ENCODE peak calls at places on chromosomes 11 and 22, in five cellular contexts. C is psoas muscle; K is right cardiac atrium; E is stimulated activated CD4-positive, alpha-beta T cell treated with anti-CD3 and anti-CD28 coated beads, Interleukin-1b, Interleukin-23, amount 100 ng/mL, for 24 hours; B is T-helper 1 cell. U is an unnamed sample.
A peak's percentile ranks its signal among the peaks of the same experiment; 100 is the strongest.

GRCh38 chr11:132718711-132719641 is 813.3 kb downstream of the OPCML start:
- DNase-seq in C (no peak), K (peak; percentile 32), E (peak; percentile 23), B (peak; percentile 36), U (no peak)

GRCh38 chr22:25746012-25746373 is 4.0 kb downstream of the MYO18B start:
- DNase-seq in C (no peak), K (no peak), E (no peak), B (no peak), U (no peak)

GRCh38 chr11:47130541-47130940 is 46.1 kb downstream of the ARFGAP2 start:
- DNase-seq in C (no peak), K (no peak), E (no peak), B (no peak), U (no peak)

GRCh38 chr11:13008625-13009475 is at the start of gene RASSF10:
- DNase-seq in C (peak; percentile 41), K (peak; percentile 90), E (peak; percentile 22), B (no peak), U (peak; percentile 67)

GRCh38 chr11:121930004-121930965 is 185.7 kb downstream of the BLID start:
- DNase-seq in C (no peak), K (peak; percentile 46), E (no peak), B (no peak), U (no peak)

GRCh38 chr11:96642584-96642983 is 252.8 kb downstream of the JRKL start:
- DNase-seq in C (no peak), K (no peak), E (no peak), B (no peak), U (no peak)

GRCh38 chr11:199782-200181 is 6.9 kb downstream of the SCGB1C1 start:
- DNase-seq in C (no peak), K (peak; percentile 39), E (no peak), B (no peak), U (no peak)

GRCh38 chr11:72848846-72849466 is 34.7 kb downstream of the ATG16L2 start:
- DNase-seq in C (no peak), K (no peak), E (no peak), B (no peak), U (peak; percentile 35)

GRCh38 chr11:35791088-35791958 is 128.7 kb downstream of the TRIM44 start:
- DNase-seq in C (no peak), K (no peak), E (no peak), B (no peak), U (no peak)

GRCh38 chr22:43079742-43080141 is 9.4 kb downstream of the TTLL1 start:
- DNase-seq in C (no peak), K (no peak), E (no peak), B (no peak), U (no peak)

GRCh38 chr11:120882237-120882636 is 141.7 kb upstream of the TBCEL start:
- DNase-seq in C (no peak), K (no peak), E (no peak), B (no peak), U (no peak)

GRCh38 chr11:59710136-59710847 is 3.4 kb downstream of the OR10V1 start:
- DNase-seq in C (no peak), K (no peak), E (no peak), B (no peak), U (no peak)

GRCh38 chr11:108237058-108237481 is 14.2 kb downstream of the ATM start:
- DNase-seq in C (no peak), K (no peak), E (no peak), B (no peak), U (no peak)

GRCh38 chr11:129374993-129375721 is 491 bp upstream of the BARX2 start:
- DNase-seq in C (peak; percentile 66), K (peak; percentile 58), E (no peak), B (no peak), U (peak; percentile 30)

GRCh38 chr22:25972397-25972796 is 196.9 kb upstream of the SEZ6L start:
- DNase-seq in C (no peak), K (no peak), E (no peak), B (no peak), U (no peak)

GRCh38 chr11:116232364-116232801 is 540.4 kb downstream of the BUD13 start:
- DNase-seq in C (no peak), K (no peak), E (no peak), B (no peak), U (no peak)

GRCh38 chr11:94595061-94595460 is 27.9 kb downstream of the PIWIL4 start:
- DNase-seq in C (no peak), K (no peak), E (no peak), B (no peak), U (no peak)

GRCh38 chr22:23820748-23821211 is 18.0 kb downstream of the DERL3 start:
- DNase-seq in C (no peak), K (no peak), E (no peak), B (no peak), U (peak; percentile 18)

GRCh38 chr11:69647761-69648497 is 7.0 kb downstream of the CCND1 start:
- DNase-seq in C (no peak), K (no peak), E (no peak), B (no peak), U (no peak)

GRCh38 chr11:8234425-8234821 is 29.3 kb downstream of the LMO1 start:
- DNase-seq in C (no peak), K (no peak), E (no peak), B (no peak), U (no peak)

GRCh38 chr11:16195659-16196058 is 160.7 kb downstream of the SOX6 start:
- DNase-seq in C (no peak), K (peak; percentile 20), E (no peak), B (no peak), U (no peak)

GRCh38 chr11:65576867-65577755 is 1.3 kb downstream of the EHBP1L1 start:
- DNase-seq in C (peak; percentile 85), K (peak; percentile 84), E (no peak), B (no peak), U (peak; percentile 74)

GRCh38 chr11:1570896-1571759 is 943 bp downstream of the DUSP8 start:
- DNase-seq in C (peak; percentile 21), K (peak; percentile 66), E (no peak), B (no peak), U (peak; percentile 53)

GRCh38 chr22:17471901-17472566 is 91.3 kb upstream of the SLC25A18 start:
- DNase-seq in C (no peak), K (peak; percentile 42), E (no peak), B (no peak), U (no peak)

GRCh38 chr11:1750481-1750839 is at the start of gene IFITM10:
- DNase-seq in C (no peak), K (peak; percentile 78), E (no peak), B (no peak), U (no peak)

GRCh38 chr11:124394408-124394807 is 4.4 kb downstream of the OR8B3 start:
- DNase-seq in C (no peak), K (no peak), E (no peak), B (no peak), U (no peak)

U was measured in left ventricle myocardium superior.